ENCODE peak calls at places on chromosome 22, in seven cellular contexts. E is IMR-90; H is activated T-cell treated with anti-CD3 and anti-CD28 coated beads, Interleukin-2, amount 50 U/mL, for 1 hour; U is ureter; M is neuronal stem cell; J is left colon; V is NCI-H82. Y is an unnamed sample.

GRCh38 chr22:39234867-39235687 is 9.7 kb downstream of the PDGFB start:
- DNase-seq in E (no peak), H (no peak), U (no peak), M (no peak), J (peak), V (no peak), Y (no peak)

GRCh38 chr22:17919276-17920144 is 104.9 kb downstream of the MICAL3 start:
- DNase-seq in E (no peak), H (no peak), U (no peak), M (no peak), J (peak), V (no peak), Y (peak)

GRCh38 chr22:17243524-17243923 is 24.3 kb upstream of the ADA2 start:
- DNase-seq in E (no peak), H (no peak), U (no peak), M (no peak), J (no peak), V (no peak), Y (peak)

GRCh38 chr22:37248251-37248650 is 4.2 kb upstream of the RAC2 start:
- DNase-seq in E (no peak), H (no peak), U (no peak), M (no peak), J (no peak), V (no peak), Y (no peak)

GRCh38 chr22:50206599-50206998 is 5.8 kb downstream of the SELENOO start:
- DNase-seq in E (peak), H (no peak), U (no peak), M (no peak), J (no peak), V (peak), Y (peak)

GRCh38 chr22:19110064-19110458 is 12.2 kb downstream of the DGCR2 start:
- DNase-seq in E (no peak), H (no peak), U (no peak), M (no peak), J (no peak), V (no peak), Y (no peak)

GRCh38 chr22:22893891-22894739 is 6.5 kb downstream of the IGLL5 start:
- DNase-seq in E (no peak), H (peak), U (no peak), M (no peak), J (peak), V (no peak), Y (no peak)

GRCh38 chr22:22123118-22123959 is 121.2 kb upstream of the VPREB1 start:
- DNase-seq in E (no peak), H (no peak), U (no peak), M (no peak), J (no peak), V (peak), Y (no peak)

GRCh38 chr22:31987180-31987579 is 42.8 kb downstream of the YWHAH start:
- DNase-seq in E (no peak), H (no peak), U (no peak), M (no peak), J (no peak), V (no peak), Y (no peak)

GRCh38 chr22:32018056-32018455 is 25.0 kb upstream of the SLC5A1 start:
- DNase-seq in E (no peak), H (no peak), U (no peak), M (no peak), J (no peak), V (no peak), Y (peak)

GRCh38 chr22:40628354-40629042 is 8.0 kb downstream of the MRTFA start:
- DNase-seq in E (peak), H (no peak), U (no peak), M (no peak), J (no peak), V (no peak), Y (no peak)

GRCh38 chr22:29313126-29314071 is 2.1 kb downstream of the RASL10A start:
- DNase-seq in E (no peak), H (no peak), U (no peak), M (no peak), J (peak), V (no peak), Y (no peak)

GRCh38 chr22:23192133-23192532 is 11.8 kb downstream of the BCR start:
- DNase-seq in E (no peak), H (no peak), U (no peak), M (no peak), J (no peak), V (peak), Y (no peak)

GRCh38 chr22:20962491-20962945 is 4.5 kb upstream of the AIFM3 start:
- DNase-seq in E (no peak), H (no peak), U (no peak), M (no peak), J (no peak), V (no peak), Y (no peak)

GRCh38 chr22:19080853-19081252 is 41.4 kb downstream of the DGCR2 start:
- DNase-seq in E (no peak), H (no peak), U (no peak), M (no peak), J (no peak), V (no peak), Y (no peak)

GRCh38 chr22:50196256-50196655 is 4.6 kb upstream of the SELENOO start:
- DNase-seq in E (no peak), H (no peak), U (no peak), M (no peak), J (no peak), V (no peak), Y (no peak)

GRCh38 chr22:44450503-44450902 is 47.5 kb downstream of the RTL6 start:
- DNase-seq in E (no peak), H (no peak), U (no peak), M (no peak), J (no peak), V (no peak), Y (no peak)

Y was measured in trophoblast cell.